ENCODE peak calls at places on chromosomes 3 and 15, in four cellular contexts. X is spleen, B is lower lobe of right lung, A is tibial artery. E is an unnamed sample.

GRCh38 chr3:41912280-41912679 is 49.6 kb downstream of the ULK4 start:
- DNase-seq in X (no peak), B (no peak), A (no peak), E (no peak)

GRCh38 chr15:36905908-36906307 is 194.4 kb downstream of the MEIS2 start:
- DNase-seq in X (no peak), B (no peak), A (no peak), E (no peak)

GRCh38 chr3:162337630-162338029 is 841.0 kb downstream of the OTOL1 start:
- DNase-seq in X (no peak), B (no peak), A (no peak), E (no peak)

GRCh38 chr15:34853001-34853758 is 57.8 kb upstream of the ACTC1 start:
- DNase-seq in X (no peak), B (no peak), A (no peak), E (no peak)

GRCh38 chr3:53696401-53697172 is 149.6 kb downstream of the CHDH start:
- DNase-seq in X (no peak), B (peak; percentile 55), A (no peak), E (no peak)

GRCh38 chr3:52983336-52983807 is 62.5 kb downstream of the SFMBT1 start:
- DNase-seq in X (no peak), B (no peak), A (no peak), E (no peak)

GRCh38 chr3:190497809-190498208 is 16.1 kb upstream of the IL1RAP start:
- DNase-seq in X (no peak), B (no peak), A (no peak), E (no peak)

GRCh38 chr3:8443829-8444791 is 57.5 kb upstream of the LMCD1 start:
- DNase-seq in X (peak; percentile 81), B (peak; percentile 92), A (peak; percentile 89), E (peak; percentile 88)

GRCh38 chr15:50055333-50056278 is 63.4 kb downstream of the ATP8B4 start:
- DNase-seq in X (no peak), B (no peak), A (peak; percentile 44), E (no peak)

GRCh38 chr3:163033652-163034051 is 1537.0 kb downstream of the OTOL1 start:
- DNase-seq in X (no peak), B (no peak), A (no peak), E (no peak)

GRCh38 chr3:70992131-70992530 is 591.4 kb downstream of the FOXP1 start:
- DNase-seq in X (no peak), B (no peak), A (no peak), E (no peak)

GRCh38 chr3:141928626-141929270 is 52.3 kb downstream of the ATP1B3 start:
- DNase-seq in X (no peak), B (no peak), A (no peak), E (no peak)

GRCh38 chr3:31173118-31173718 is 278.8 kb upstream of the GADL1 start:
- DNase-seq in X (no peak), B (no peak), A (no peak), E (no peak)

GRCh38 chr15:67840747-67841634 is 1.1 kb upstream of the RNU6-1 start:
- DNase-seq in X (peak; percentile 84), B (no peak), A (peak; percentile 42), E (peak; percentile 77)

GRCh38 chr15:95059346-95059905 is 828.1 kb downstream of the MCTP2 start:
- DNase-seq in X (no peak), B (no peak), A (no peak), E (no peak)

GRCh38 chr15:68417051-68417450 is 14.9 kb downstream of the ITGA11 start:
- DNase-seq in X (no peak), B (no peak), A (no peak), E (no peak)

GRCh38 chr3:129118745-129119144 is 2.9 kb downstream of the RAB43 start:
- DNase-seq in X (no peak), B (no peak), A (no peak), E (no peak)

GRCh38 chr15:33454346-33454745 is 143.6 kb downstream of the RYR3 start:
- DNase-seq in X (no peak), B (no peak), A (no peak), E (no peak)

GRCh38 chr15:33298631-33299030 is 12.1 kb upstream of the RYR3 start:
- DNase-seq in X (no peak), B (no peak), A (no peak), E (no peak)

GRCh38 chr3:40847571-40847992 is 322.8 kb downstream of the ZNF621 start:
- DNase-seq in X (no peak), B (no peak), A (no peak), E (no peak)

GRCh38 chr15:90929709-90930019 is 2.7 kb downstream of the HDDC3 start:
- DNase-seq in X (no peak), B (no peak), A (no peak), E (no peak)

GRCh38 chr3:117903226-117903625 is 1131.4 kb downstream of the IGSF11 start:
- DNase-seq in X (no peak), B (no peak), A (no peak), E (no peak)

GRCh38 chr3:80549173-80549572 is 781.4 kb upstream of the ROBO1 start:
- DNase-seq in X (no peak), B (no peak), A (no peak), E (no peak)

GRCh38 chr15:88845616-88846015 is 42.4 kb downstream of the ACAN start:
- DNase-seq in X (no peak), B (no peak), A (no peak), E (no peak)

GRCh38 chr15:88842156-88842555 is 38.9 kb downstream of the ACAN start:
- DNase-seq in X (no peak), B (no peak), A (no peak), E (no peak)

GRCh38 chr15:88843334-88843733 is 40.1 kb downstream of the ACAN start:
- DNase-seq in X (no peak), B (no peak), A (no peak), E (no peak)

GRCh38 chr15:88847144-88847543 is 43.9 kb downstream of the ACAN start:
- DNase-seq in X (no peak), B (no peak), A (no peak), E (no peak)

GRCh38 chr15:88844749-88845386 is 41.6 kb downstream of the ACAN start:
- DNase-seq in X (no peak), B (no peak), A (no peak), E (no peak)
- H3K4me1 ChIP-seq in X (no peaks in the 10 kb centered on the region), B (no peaks in the 10 kb centered on the region), A (no peaks in the 10 kb centered on the region), E (no peaks in the 10 kb centered on the region)

GRCh38 chr3:194633349-194634004 is at the start of gene TMEM44:
- DNase-seq in X (peak; percentile 91), B (peak; percentile 82), A (peak; percentile 59), E (no peak)
- H3K27ac ChIP-seq in X (peak within 1 kb of the TSS; percentile 76), B (peak within 1 kb of the TSS; percentile 81), A (peak within 1 kb of the TSS; percentile 66), E (peak within 1 kb of the TSS; percentile 71)

DNA sequence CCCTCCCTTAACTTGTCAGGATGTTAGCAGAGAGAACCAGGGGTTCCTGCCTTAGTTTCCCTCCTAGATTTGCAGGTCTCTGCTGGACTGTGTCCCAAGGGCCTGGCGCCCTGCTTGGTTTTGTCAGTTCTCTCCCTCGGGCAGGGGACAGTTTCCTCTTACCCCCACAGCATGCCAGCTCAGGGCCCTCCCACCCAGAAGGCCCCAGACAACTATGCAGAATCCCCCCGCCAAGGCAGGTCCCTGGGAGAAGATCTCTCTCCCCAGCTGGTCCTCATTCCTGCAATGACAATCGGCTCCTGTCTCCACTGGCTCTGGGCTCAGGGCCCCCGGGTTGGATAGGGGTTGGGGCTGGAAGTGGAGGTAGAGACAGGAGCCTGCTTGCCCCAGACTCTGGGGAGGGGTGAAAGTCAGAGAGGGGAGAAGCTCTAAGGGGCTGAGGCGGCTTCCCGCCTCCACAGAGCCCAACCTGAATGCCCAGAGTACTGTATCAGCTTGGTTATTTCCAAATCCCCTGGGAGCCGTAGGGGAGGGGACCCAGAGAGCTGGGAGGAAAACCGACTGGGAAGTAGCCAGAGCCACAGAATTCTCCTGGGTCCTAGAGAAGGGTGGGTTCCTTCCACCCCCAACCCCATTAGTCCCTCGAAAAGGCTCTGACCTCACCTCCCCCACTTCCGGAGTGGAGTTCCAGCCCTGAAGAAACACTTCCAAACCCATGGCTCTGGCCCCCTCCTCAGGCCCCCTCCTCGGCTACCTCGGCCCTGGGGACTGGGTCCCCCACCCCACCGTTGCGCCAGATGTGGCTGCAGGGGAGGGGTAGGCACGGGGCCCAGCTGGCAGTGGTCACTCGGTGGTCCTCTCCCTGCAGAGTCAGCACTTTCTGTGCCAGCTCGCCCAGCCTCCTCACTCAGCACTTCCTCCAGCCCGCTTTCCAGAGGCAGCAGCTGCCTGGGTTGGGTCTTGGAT is 3.8 kb upstream of the LOXL1 start:
- DNase-seq in X (peak; percentile 73), B (peak; percentile 43), A (peak; percentile 57), E (no peak)
- H3K4me1 ChIP-seq in X (peaks cover 79% of the 10 kb centered on the region), B (peaks cover 52% of the 10 kb centered on the region), A (peaks cover 55% of the 10 kb centered on the region), E (peaks cover 64% of the 10 kb centered on the region)

GRCh38 chr3:124851905-124852304 is 35.3 kb downstream of the ITGB5 start:
- DNase-seq in X (no peak), B (no peak), A (no peak), E (no peak)
- H3K27ac ChIP-seq in X (no peak overlapping the region), B (no peak overlapping the region), A (peak overlapping the region; percentile 88), E (peak overlapping the region; percentile 69)

GRCh38 chr15:70742928-70743327 is 20.4 kb downstream of the UACA start:
- DNase-seq in X (no peak), B (no peak), A (no peak), E (no peak)
- H3K4me1 ChIP-seq in X (peaks cover 53% of the 10 kb centered on the region), B (peaks cover 47% of the 10 kb centered on the region), A (peaks cover 74% of the 10 kb centered on the region), E (peaks cover 43% of the 10 kb centered on the region)

DNA sequence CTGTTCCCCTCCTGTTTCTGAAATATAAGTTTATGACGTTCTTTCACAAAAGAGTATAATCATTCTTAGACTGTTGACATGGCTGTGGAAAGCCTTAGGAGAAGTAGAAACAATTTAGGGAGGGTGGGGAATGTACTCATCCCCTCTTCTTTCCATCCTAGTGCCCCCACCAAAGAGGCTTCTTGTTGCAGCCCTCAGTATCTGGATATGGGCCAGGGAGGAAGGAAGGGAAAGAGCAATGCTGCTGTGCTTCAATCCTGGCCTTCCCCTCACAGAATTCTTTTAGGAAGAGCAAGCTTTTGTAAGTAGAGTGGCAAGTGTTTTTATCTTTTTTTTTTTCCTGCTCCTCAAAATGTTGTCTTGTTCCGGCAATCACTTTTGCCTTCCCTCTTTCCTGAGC is 1.7 kb downstream of the INAFM2 start:
- DNase-seq in X (no peak), B (no peak), A (no peak), E (no peak)
- H3K27ac ChIP-seq in X (peak overlapping the region; percentile 29), B (no peak overlapping the region), A (peak overlapping the region; percentile 92), E (no peak overlapping the region)

DNA sequence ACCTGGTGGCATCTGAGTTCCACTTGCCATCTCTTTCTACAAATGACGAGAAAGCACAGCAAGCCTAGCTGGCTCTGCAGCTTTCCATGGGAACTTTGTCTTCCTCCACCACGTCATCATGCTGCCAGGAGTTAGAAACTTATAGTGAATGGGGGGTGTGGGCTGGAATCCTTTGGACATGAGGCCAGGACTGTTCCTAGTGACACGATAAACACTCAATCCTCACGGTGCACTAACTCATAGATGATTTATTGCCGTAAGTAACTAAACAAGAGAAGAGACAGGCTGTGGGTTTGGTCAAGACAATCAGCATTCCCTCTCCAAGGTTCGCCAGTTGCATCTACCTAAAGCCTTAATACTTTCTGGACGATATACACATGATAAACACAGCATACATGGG is 50.6 kb downstream of the OXNAD1 start:
- DNase-seq in X (no peak), B (no peak), A (no peak), E (no peak)
- H3K4me1 ChIP-seq in X (peaks cover 70% of the 10 kb centered on the region), B (peaks cover 31% of the 10 kb centered on the region), A (no peaks in the 10 kb centered on the region), E (peaks cover 19% of the 10 kb centered on the region)

E was measured in suprapubic skin.